ENCODE peak calls at places on chromosomes 2 and 18, in ten cellular contexts. K, W, F, M, L, U, S, J, Z and P are unnamed samples.

GRCh38 chr18:25434771-25435461 is 83.0 kb upstream of the ZNF521 start:
- DNase-seq in K (no peak), W (no peak), F (no peak), M (no peak), L (no peak), U (no peak), S (no peak), J (no peak), Z (no peak), P (peak)

GRCh38 chr2:237109421-237109820 is 23.7 kb downstream of the COPS8 start:
- DNase-seq in K (no peak), W (no peak), F (no peak), M (no peak), L (no peak), U (no peak), S (no peak), J (no peak), Z (no peak), P (no peak)

GRCh38 chr2:190718652-190719526 is 70.0 kb downstream of the NAB1 start:
- DNase-seq in K (no peak), W (peak), F (peak), M (peak), L (peak), U (no peak), S (no peak), J (no peak), Z (no peak), P (peak)

GRCh38 chr2:120391905-120392665 is 46.1 kb downstream of the INHBB start:
- DNase-seq in K (no peak), W (no peak), F (no peak), M (no peak), L (no peak), U (peak), S (no peak), J (no peak), Z (no peak), P (no peak)

GRCh38 chr2:119748135-119748534 is 11.6 kb upstream of the PTPN4 start:
- DNase-seq in K (no peak), W (no peak), F (no peak), M (no peak), L (no peak), U (no peak), S (no peak), J (no peak), Z (no peak), P (peak)

GRCh38 chr2:100071350-100072043 is 70.9 kb downstream of the AFF3 start:
- DNase-seq in K (no peak), W (no peak), F (no peak), M (no peak), L (no peak), U (no peak), S (no peak), J (no peak), Z (no peak), P (no peak)

GRCh38 chr2:81903534-81903933 is 1599.0 kb upstream of the LRRTM1 start:
- DNase-seq in K (no peak), W (no peak), F (no peak), M (no peak), L (no peak), U (no peak), S (no peak), J (no peak), Z (no peak), P (no peak)

GRCh38 chr2:37026050-37026449 is 58.1 kb downstream of the HEATR5B start:
- DNase-seq in K (no peak), W (peak), F (no peak), M (no peak), L (no peak), U (no peak), S (no peak), J (no peak), Z (no peak), P (peak)

GRCh38 chr2:239261796-239262475 is 138.9 kb downstream of the HDAC4 start:
- DNase-seq in K (no peak), W (no peak), F (no peak), M (no peak), L (no peak), U (peak), S (no peak), J (no peak), Z (no peak), P (no peak)

GRCh38 chr2:225597911-225598310 is 198.4 kb downstream of the NYAP2 start:
- DNase-seq in K (no peak), W (peak), F (no peak), M (no peak), L (no peak), U (no peak), S (no peak), J (no peak), Z (no peak), P (peak)

GRCh38 chr2:23824777-23825212 is 102.1 kb downstream of the ATAD2B start:
- DNase-seq in K (no peak), W (peak), F (peak), M (no peak), L (peak), U (no peak), S (no peak), J (peak), Z (peak), P (peak)

GRCh38 chr2:3429068-3429610 is 49.6 kb downstream of the TRAPPC12 start:
- DNase-seq in K (no peak), W (no peak), F (no peak), M (no peak), L (no peak), U (no peak), S (no peak), J (no peak), Z (no peak), P (no peak)

GRCh38 chr2:145800201-145801091 is 1280.5 kb upstream of the ZEB2 start:
- DNase-seq in K (no peak), W (no peak), F (no peak), M (no peak), L (no peak), U (no peak), S (no peak), J (no peak), Z (no peak), P (peak)

GRCh38 chr2:150581717-150582472 is 94.4 kb upstream of the RND3 start:
- DNase-seq in K (no peak), W (no peak), F (no peak), M (no peak), L (no peak), U (no peak), S (no peak), J (peak), Z (no peak), P (no peak)

GRCh38 chr18:11518788-11519685 is 90.4 kb upstream of the SLC35G4 start:
- DNase-seq in K (no peak), W (peak), F (peak), M (peak), L (no peak), U (no peak), S (peak), J (peak), Z (peak), P (peak)

GRCh38 chr2:222854773-222855700 is 5.8 kb upstream of the ACSL3 start:
- DNase-seq in K (no peak), W (no peak), F (no peak), M (no peak), L (no peak), U (no peak), S (no peak), J (no peak), Z (no peak), P (no peak)

GRCh38 chr2:56523815-56524214 is 340.0 kb downstream of the CCDC85A start:
- DNase-seq in K (no peak), W (no peak), F (no peak), M (no peak), L (no peak), U (no peak), S (no peak), J (no peak), Z (no peak), P (peak)

GRCh38 chr2:233671290-233672161 is at the start of gene UGT1A9:
- DNase-seq in K (no peak), W (no peak), F (no peak), M (no peak), L (no peak), U (no peak), S (no peak), J (no peak), Z (no peak), P (no peak)